ENCODE peak calls at places on chromosome 7, in four cellular contexts. E is NAMALWA, J is OCI-LY7, K is T follicular helper cell. N is an unnamed sample.
A peak's percentile ranks its signal among the peaks of the same experiment; 100 is the strongest.

GRCh38 chr7:129376076-129376777 is 58.0 kb upstream of the STRIP2 start:
- DNase-seq in E (peak; percentile 84), J (peak; percentile 68), K (no peak), N (peak; percentile 75)

GRCh38 chr7:136857573-136857972 is 10.9 kb upstream of the CHRM2 start:
- DNase-seq in E (peak; percentile 9), J (no peak), K (no peak), N (peak; percentile 11)

GRCh38 chr7:68707146-68707545 is 891.1 kb upstream of the AUTS2 start:
- DNase-seq in E (no peak), J (no peak), K (no peak), N (no peak)

GRCh38 chr7:124779194-124779593 is 13.6 kb upstream of the GPR37 start:
- DNase-seq in E (no peak), J (no peak), K (no peak), N (no peak)

GRCh38 chr7:156944876-156945275 is 4.6 kb upstream of the NOM1 start:
- DNase-seq in E (no peak), J (no peak), K (no peak), N (no peak)

GRCh38 chr7:111199643-111200042 is 108.7 kb downstream of the LRRN3 start:
- DNase-seq in E (no peak), J (no peak), K (no peak), N (no peak)

GRCh38 chr7:600935-601334 is 81.3 kb upstream of the PDGFA start:
- DNase-seq in E (no peak), J (no peak), K (no peak), N (no peak)

GRCh38 chr7:132738254-132738653 is 162.0 kb upstream of the PLXNA4 start:
- DNase-seq in E (no peak), J (no peak), K (no peak), N (no peak)

GRCh38 chr7:80107278-80107677 is 27.4 kb upstream of the GNAI1 start:
- DNase-seq in E (no peak), J (no peak), K (no peak), N (no peak)

GRCh38 chr7:87575521-87575920 is 25.2 kb downstream of the ABCB1 start:
- DNase-seq in E (no peak), J (no peak), K (no peak), N (no peak)

GRCh38 chr7:26675143-26675887 is 189.1 kb downstream of the SKAP2 start:
- DNase-seq in E (no peak), J (no peak), K (no peak), N (no peak)

GRCh38 chr7:21169667-21170605 is 257.9 kb upstream of the SP4 start:
- DNase-seq in E (no peak), J (no peak), K (no peak), N (no peak)

GRCh38 chr7:101678713-101679112 is 49.6 kb upstream of the MYL10 start:
- DNase-seq in E (no peak), J (no peak), K (no peak), N (no peak)

GRCh38 chr7:155962191-155962967 is 150.1 kb upstream of the SHH start:
- DNase-seq in E (no peak), J (no peak), K (no peak), N (no peak)

GRCh38 chr7:134886353-134887057 is 99.8 kb upstream of the AGBL3 start:
- DNase-seq in E (no peak), J (no peak), K (no peak), N (no peak)

GRCh38 chr7:117411539-117411938 is 15.8 kb downstream of the ASZ1 start:
- DNase-seq in E (no peak), J (no peak), K (no peak), N (no peak)

GRCh38 chr7:91876391-91877133 is 3.9 kb downstream of the MTERF1 start:
- DNase-seq in E (no peak), J (no peak), K (no peak), N (no peak)

GRCh38 chr7:55971045-55971444 is 6.7 kb downstream of the NIPSNAP2 start:
- DNase-seq in E (no peak), J (no peak), K (no peak), N (no peak)

GRCh38 chr7:31443457-31443856 is 70.4 kb upstream of the ITPRID1 start:
- DNase-seq in E (peak; percentile 74), J (peak; percentile 63), K (no peak), N (peak; percentile 59)

GRCh38 chr7:48035301-48035966 is at the start of gene C7orf57:
- DNase-seq in E (no peak), J (peak; percentile 84), K (peak; percentile 83), N (peak; percentile 63)

GRCh38 chr7:88490911-88491310 is 184.2 kb upstream of the STEAP4 start:
- DNase-seq in E (no peak), J (no peak), K (no peak), N (no peak)

GRCh38 chr7:151851160-151851751 is 25.7 kb downstream of the PRKAG2 start:
- DNase-seq in E (peak; percentile 23), J (no peak), K (no peak), N (peak; percentile 55)

GRCh38 chr7:117682681-117683385 is 190.4 kb downstream of the CTTNBP2 start:
- DNase-seq in E (no peak), J (no peak), K (no peak), N (no peak)

GRCh38 chr7:150723467-150723866 is 7.1 kb downstream of the GIMAP1 start:
- DNase-seq in E (no peak), J (no peak), K (no peak), N (no peak)

GRCh38 chr7:98209166-98209920 is 1.9 kb upstream of the BHLHA15 start:
- DNase-seq in E (no peak), J (no peak), K (no peak), N (no peak)

GRCh38 chr7:42035205-42035604 is 201.8 kb downstream of the GLI3 start:
- DNase-seq in E (no peak), J (no peak), K (no peak), N (no peak)

GRCh38 chr7:131501422-131501821 is 55.0 kb downstream of the PODXL start:
- DNase-seq in E (peak; percentile 34), J (no peak), K (no peak), N (no peak)

GRCh38 chr7:16753932-16754571 is 497 bp downstream of the TSPAN13 start:
- DNase-seq in E (no peak), J (peak; percentile 35), K (no peak), N (peak; percentile 50)

GRCh38 chr7:112640682-112641081 is 149.5 kb downstream of the TMEM168 start:
- DNase-seq in E (no peak), J (no peak), K (no peak), N (no peak)

GRCh38 chr7:15199482-15199881 is 296.9 kb upstream of the DGKB start:
- DNase-seq in E (peak; percentile 34), J (no peak), K (no peak), N (peak; percentile 14)

GRCh38 chr7:136874393-136875032 is 6.1 kb downstream of the CHRM2 start:
- DNase-seq in E (peak; percentile 30), J (peak; percentile 16), K (no peak), N (no peak)

GRCh38 chr7:36208997-36209813 is 56.2 kb downstream of the EEPD1 start:
- DNase-seq in E (peak; percentile 30), J (no peak), K (no peak), N (peak; percentile 21)

GRCh38 chr7:27435461-27435860 is 192.9 kb downstream of the EVX1 start:
- DNase-seq in E (no peak), J (no peak), K (no peak), N (no peak)

GRCh38 chr7:144842377-144842851 is 6.6 kb upstream of the TPK1 start:
- DNase-seq in E (peak; percentile 53), J (no peak), K (no peak), N (no peak)

GRCh38 chr7:82594665-82595064 is 151.1 kb upstream of the CACNA2D1 start:
- DNase-seq in E (no peak), J (no peak), K (no peak), N (no peak)

N was measured in RPMI8226.